ENCODE peak calls at places on chromosomes 12 and 14, in eight cellular contexts. One of them, this sample, is unnamed.

GRCh38 chr14:42893183-42893582 is 1286.5 kb downstream of the LRFN5 start:
- DNase-seq in SK-N-SH: no peak
- DNase-seq in OCI-LY7: no peak
- DNase-seq in hepatocyte: no peak
- DNase-seq in neural progenitor cell: no peak
- DNase-seq in GM23338: no peak
- DNase-seq in GM23248: no peak
- DNase-seq in HCT116: no peak
- DNase-seq in this sample: no peak

GRCh38 chr14:58292192-58292591 is 6.2 kb upstream of the ARID4A start:
- DNase-seq in GM23248: peak
- DNase-seq in GM23338: no peak
- DNase-seq in hepatocyte: no peak
- DNase-seq in neural progenitor cell: no peak
- DNase-seq in OCI-LY7: no peak
- DNase-seq in SK-N-SH: no peak
- DNase-seq in HCT116: no peak
- DNase-seq in this sample: no peak

GRCh38 chr14:64696355-64696844 is 7.8 kb upstream of the PLEKHG3 start:
- DNase-seq in GM23248: no peak
- DNase-seq in HCT116: no peak
- DNase-seq in hepatocyte: peak
- DNase-seq in SK-N-SH: no peak
- DNase-seq in GM23338: peak
- DNase-seq in OCI-LY7: no peak
- DNase-seq in neural progenitor cell: no peak
- DNase-seq in this sample: no peak

GRCh38 chr12:107458163-107458562 is 227.4 kb upstream of the PWP1 start:
- DNase-seq in OCI-LY7: no peak
- DNase-seq in SK-N-SH: no peak
- DNase-seq in GM23248: no peak
- DNase-seq in hepatocyte: no peak
- DNase-seq in neural progenitor cell: no peak
- DNase-seq in HCT116: no peak
- DNase-seq in GM23338: no peak
- DNase-seq in this sample: no peak

GRCh38 chr14:50784683-50785505 is 46.1 kb downstream of the NIN start:
- DNase-seq in OCI-LY7: no peak
- DNase-seq in GM23338: no peak
- DNase-seq in hepatocyte: no peak
- DNase-seq in SK-N-SH: no peak
- DNase-seq in GM23248: no peak
- DNase-seq in neural progenitor cell: peak
- DNase-seq in HCT116: no peak
- DNase-seq in this sample: no peak

GRCh38 chr12:65923228-65923627 is 98.9 kb downstream of the HMGA2 start:
- DNase-seq in neural progenitor cell: no peak
- DNase-seq in OCI-LY7: peak
- DNase-seq in GM23338: no peak
- DNase-seq in SK-N-SH: no peak
- DNase-seq in hepatocyte: no peak
- DNase-seq in GM23248: no peak
- DNase-seq in HCT116: no peak
- DNase-seq in this sample: no peak

GRCh38 chr12:124738636-124739467 is 124.8 kb downstream of the SCARB1 start:
- DNase-seq in HCT116: no peak
- DNase-seq in hepatocyte: peak
- DNase-seq in SK-N-SH: no peak
- DNase-seq in GM23338: no peak
- DNase-seq in neural progenitor cell: peak
- DNase-seq in GM23248: no peak
- DNase-seq in OCI-LY7: no peak
- DNase-seq in this sample: no peak

GRCh38 chr12:49022558-49023178 is 4.1 kb upstream of the PRKAG1 start:
- DNase-seq in GM23248: peak
- DNase-seq in neural progenitor cell: no peak
- DNase-seq in OCI-LY7: no peak
- DNase-seq in hepatocyte: no peak
- DNase-seq in HCT116: no peak
- DNase-seq in GM23338: no peak
- DNase-seq in SK-N-SH: no peak
- DNase-seq in this sample: no peak

GRCh38 chr12:52724384-52724783 is 21.1 kb upstream of the KRT77 start:
- DNase-seq in hepatocyte: no peak
- DNase-seq in HCT116: no peak
- DNase-seq in SK-N-SH: no peak
- DNase-seq in OCI-LY7: no peak
- DNase-seq in GM23338: no peak
- DNase-seq in neural progenitor cell: no peak
- DNase-seq in GM23248: no peak
- DNase-seq in this sample: no peak

GRCh38 chr14:75293920-75294648 is 15.5 kb downstream of the FOS start:
- DNase-seq in SK-N-SH: peak
- DNase-seq in hepatocyte: peak
- DNase-seq in GM23338: peak
- DNase-seq in GM23248: peak
- DNase-seq in OCI-LY7: peak
- DNase-seq in neural progenitor cell: peak
- DNase-seq in HCT116: peak
- DNase-seq in this sample: peak

GRCh38 chr14:37056473-37056872 is 115.9 kb downstream of the SLC25A21 start:
- DNase-seq in GM23338: peak
- DNase-seq in hepatocyte: no peak
- DNase-seq in SK-N-SH: no peak
- DNase-seq in neural progenitor cell: no peak
- DNase-seq in HCT116: no peak
- DNase-seq in OCI-LY7: no peak
- DNase-seq in GM23248: peak
- DNase-seq in this sample: peak

GRCh38 chr14:69886843-69887242 is 7.6 kb downstream of the SMOC1 start:
- DNase-seq in hepatocyte: no peak
- DNase-seq in GM23248: peak
- DNase-seq in GM23338: no peak
- DNase-seq in neural progenitor cell: no peak
- DNase-seq in SK-N-SH: no peak
- DNase-seq in OCI-LY7: no peak
- DNase-seq in HCT116: no peak
- DNase-seq in this sample: peak

GRCh38 chr14:106848330-106849121 is 1322.1 kb downstream of the TMEM121 start:
- DNase-seq in neural progenitor cell: no peak
- DNase-seq in GM23248: no peak
- DNase-seq in HCT116: no peak
- DNase-seq in GM23338: no peak
- DNase-seq in hepatocyte: no peak
- DNase-seq in SK-N-SH: no peak
- DNase-seq in OCI-LY7: peak
- DNase-seq in this sample: peak

DNA sequence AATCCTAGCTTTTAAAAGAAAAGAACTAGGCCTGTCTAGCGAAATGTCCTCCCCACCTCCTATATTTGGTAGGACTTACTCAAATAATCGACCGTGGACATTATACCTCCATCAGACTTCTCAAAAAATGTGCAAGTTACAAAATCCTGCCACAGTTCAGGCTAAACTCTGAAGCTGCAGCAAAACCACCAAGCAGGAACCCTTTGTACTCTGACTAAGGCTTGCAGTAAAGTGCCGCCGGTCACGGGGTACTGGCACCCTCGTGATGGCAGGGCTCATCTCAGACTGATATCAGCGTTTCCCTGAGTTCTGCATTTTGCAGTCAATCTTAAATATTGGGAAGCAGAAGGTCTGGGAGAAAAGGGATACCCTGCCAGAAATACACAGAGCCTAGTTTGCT is 17.1 kb downstream of the SLC11A2 start:
- DNase-seq in SK-N-SH: no peak
- DNase-seq in GM23248: no peak
- DNase-seq in hepatocyte: peak
- DNase-seq in neural progenitor cell: no peak
- DNase-seq in GM23338: no peak
- DNase-seq in HCT116: no peak
- DNase-seq in OCI-LY7: no peak
- DNase-seq in this sample: no peak
- TF ChIP-seq EZH2phosphoT487 in SK-N-SH: no peak
- TF ChIP-seq EZH2phosphoT487 in GM23248: no peak
- TF ChIP-seq EZH2phosphoT487 in hepatocyte: no peak
- TF ChIP-seq EZH2phosphoT487 in neural progenitor cell: no peak
- TF ChIP-seq EZH2phosphoT487 in GM23338: no peak
- TF ChIP-seq EZH2phosphoT487 in HCT116: no peak
- TF ChIP-seq EZH2phosphoT487 in OCI-LY7: no peak
- TF ChIP-seq EZH2phosphoT487 in this sample: no peak

DNA sequence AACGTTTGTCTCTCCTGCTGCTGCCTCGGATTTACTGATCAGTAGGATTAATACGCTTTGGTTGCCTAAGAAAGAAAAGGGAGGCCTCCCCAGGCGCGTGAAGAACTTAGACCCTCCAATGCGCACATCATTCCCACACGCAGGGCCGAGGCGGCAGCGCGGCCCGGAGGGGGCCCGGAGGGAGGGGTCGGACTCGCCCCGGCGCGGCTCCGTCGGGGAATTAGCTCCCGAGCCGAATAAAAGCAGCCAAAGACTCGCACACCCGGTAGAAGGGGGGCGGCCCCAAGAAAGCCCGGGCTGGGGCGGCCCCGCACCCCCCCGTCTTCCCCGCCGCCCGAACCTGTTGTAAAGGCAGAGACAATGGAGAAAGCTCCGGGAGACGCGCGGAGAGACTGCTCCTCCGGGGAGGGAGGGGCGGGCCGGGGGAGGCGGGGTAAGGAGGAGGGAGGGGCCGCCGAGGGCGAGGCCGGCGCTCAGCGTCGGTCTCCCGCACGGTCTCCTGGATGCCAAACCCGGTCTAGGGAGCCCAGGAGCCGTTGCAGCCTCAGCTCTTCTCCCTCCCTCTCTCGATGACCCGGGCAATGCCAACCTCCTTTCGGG is at the start of gene NELL2:
- DNase-seq in SK-N-SH: peak
- DNase-seq in GM23248: peak
- DNase-seq in GM23338: peak
- DNase-seq in HCT116: no peak
- DNase-seq in neural progenitor cell: peak
- DNase-seq in OCI-LY7: peak
- DNase-seq in hepatocyte: peak
- DNase-seq in this sample: peak
- TF ChIP-seq EZH2phosphoT487 in SK-N-SH: no peak
- TF ChIP-seq EZH2phosphoT487 in GM23248: no peak
- TF ChIP-seq EZH2phosphoT487 in GM23338: no peak
- TF ChIP-seq EZH2phosphoT487 in HCT116: no peak
- TF ChIP-seq EZH2phosphoT487 in neural progenitor cell: no peak
- TF ChIP-seq EZH2phosphoT487 in OCI-LY7: no peak
- TF ChIP-seq EZH2phosphoT487 in hepatocyte: no peak
- TF ChIP-seq EZH2phosphoT487 in this sample: no peak

GRCh38 chr12:50355365-50355764 is 41.0 kb downstream of the FAM186A start:
- DNase-seq in neural progenitor cell: no peak
- DNase-seq in HCT116: no peak
- DNase-seq in SK-N-SH: no peak
- DNase-seq in GM23248: no peak
- DNase-seq in OCI-LY7: no peak
- DNase-seq in GM23338: no peak
- DNase-seq in hepatocyte: no peak
- DNase-seq in this sample: no peak
- TF ChIP-seq EZH2phosphoT487 in neural progenitor cell: no peak
- TF ChIP-seq EZH2phosphoT487 in HCT116: no peak
- TF ChIP-seq EZH2phosphoT487 in SK-N-SH: no peak
- TF ChIP-seq EZH2phosphoT487 in GM23248: no peak
- TF ChIP-seq EZH2phosphoT487 in OCI-LY7: no peak
- TF ChIP-seq EZH2phosphoT487 in GM23338: no peak
- TF ChIP-seq EZH2phosphoT487 in hepatocyte: no peak
- TF ChIP-seq EZH2phosphoT487 in this sample: no peak

GRCh38 chr12:88725592-88726143 is 145.4 kb upstream of the KITLG start:
- DNase-seq in neural progenitor cell: peak
- DNase-seq in OCI-LY7: no peak
- DNase-seq in GM23248: no peak
- DNase-seq in HCT116: no peak
- DNase-seq in hepatocyte: no peak
- DNase-seq in GM23338: no peak
- DNase-seq in SK-N-SH: peak
- DNase-seq in this sample: no peak

GRCh38 chr12:88720785-88721650 is 140.7 kb upstream of the KITLG start:
- DNase-seq in neural progenitor cell: no peak
- DNase-seq in OCI-LY7: no peak
- DNase-seq in GM23338: no peak
- DNase-seq in HCT116: no peak
- DNase-seq in SK-N-SH: no peak
- DNase-seq in hepatocyte: no peak
- DNase-seq in GM23248: no peak
- DNase-seq in this sample: no peak

GRCh38 chr12:88726806-88727722 is 146.8 kb upstream of the KITLG start:
- DNase-seq in HCT116: no peak
- DNase-seq in GM23248: peak
- DNase-seq in GM23338: no peak
- DNase-seq in neural progenitor cell: no peak
- DNase-seq in OCI-LY7: no peak
- DNase-seq in SK-N-SH: no peak
- DNase-seq in hepatocyte: no peak
- DNase-seq in this sample: peak

GRCh38 chr12:88720231-88720630 is 140.0 kb upstream of the KITLG start:
- DNase-seq in OCI-LY7: no peak
- DNase-seq in SK-N-SH: no peak
- DNase-seq in HCT116: no peak
- DNase-seq in GM23248: no peak
- DNase-seq in GM23338: no peak
- DNase-seq in hepatocyte: no peak
- DNase-seq in neural progenitor cell: no peak
- DNase-seq in this sample: no peak

GRCh38 chr12:88723219-88723618 is 142.9 kb upstream of the KITLG start:
- DNase-seq in HCT116: no peak
- DNase-seq in OCI-LY7: no peak
- DNase-seq in GM23248: peak
- DNase-seq in neural progenitor cell: no peak
- DNase-seq in SK-N-SH: no peak
- DNase-seq in hepatocyte: no peak
- DNase-seq in GM23338: no peak
- DNase-seq in this sample: peak
- TF ChIP-seq EZH2phosphoT487 in HCT116: no peak
- TF ChIP-seq EZH2phosphoT487 in OCI-LY7: no peak
- TF ChIP-seq EZH2phosphoT487 in GM23248: no peak
- TF ChIP-seq EZH2phosphoT487 in neural progenitor cell: no peak
- TF ChIP-seq EZH2phosphoT487 in SK-N-SH: no peak
- TF ChIP-seq EZH2phosphoT487 in hepatocyte: no peak
- TF ChIP-seq EZH2phosphoT487 in GM23338: no peak
- TF ChIP-seq EZH2phosphoT487 in this sample: no peak

GRCh38 chr12:111841236-111841749 is 735 bp upstream of the MAPKAPK5 start:
- DNase-seq in GM23248: peak
- DNase-seq in hepatocyte: no peak
- DNase-seq in GM23338: no peak
- DNase-seq in SK-N-SH: peak
- DNase-seq in neural progenitor cell: no peak
- DNase-seq in HCT116: no peak
- DNase-seq in OCI-LY7: no peak
- DNase-seq in this sample: peak
- TF ChIP-seq EZH2phosphoT487 in GM23248: no peak
- TF ChIP-seq EZH2phosphoT487 in hepatocyte: no peak
- TF ChIP-seq EZH2phosphoT487 in GM23338: no peak
- TF ChIP-seq EZH2phosphoT487 in SK-N-SH: no peak
- TF ChIP-seq EZH2phosphoT487 in neural progenitor cell: no peak
- TF ChIP-seq EZH2phosphoT487 in HCT116: no peak
- TF ChIP-seq EZH2phosphoT487 in OCI-LY7: no peak
- TF ChIP-seq EZH2phosphoT487 in this sample: no peak

This sample was measured in PC-3.